ENCODE peak calls at places on chromosomes 2 and 18, in ten cellular contexts. Y, L, X, V, R, D, M, O, U and H are unnamed samples.
A peak's percentile ranks its signal among the peaks of the same experiment; 100 is the strongest.

GRCh38 chr2:102063948-102064678 is 72.4 kb downstream of the IL1R2 start:
- DNase-seq in Y (peak; percentile 81), L (peak; percentile 85), X (peak; percentile 73), V (peak; percentile 94), R (peak; percentile 91), D (no peak), M (peak; percentile 100), O (peak; percentile 99), U (peak; percentile 88), H (peak; percentile 98)

GRCh38 chr2:235045336-235045972 is 93.6 kb downstream of the SH3BP4 start:
- DNase-seq in Y (no peak), L (no peak), X (no peak), V (no peak), R (no peak), D (peak; percentile 90), M (no peak), O (no peak), U (no peak), H (no peak)

GRCh38 chr2:25894135-25894830 is 16.0 kb upstream of the ASXL2 start:
- DNase-seq in Y (peak; percentile 29), L (no peak), X (no peak), V (peak; percentile 56), R (no peak), D (no peak), M (peak; percentile 23), O (peak; percentile 56), U (no peak), H (no peak)

GRCh38 chr18:31579375-31579774 is 12.3 kb upstream of the TTR start:
- DNase-seq in Y (no peak), L (no peak), X (no peak), V (no peak), R (no peak), D (no peak), M (no peak), O (no peak), U (no peak), H (no peak)

GRCh38 chr18:64645753-64646152 is 496.9 kb upstream of the LINC00305 start:
- DNase-seq in Y (no peak), L (no peak), X (no peak), V (peak; percentile 51), R (no peak), D (no peak), M (no peak), O (no peak), U (no peak), H (no peak)

GRCh38 chr2:205637037-205637602 is 45.2 kb upstream of the NRP2 start:
- DNase-seq in Y (no peak), L (no peak), X (no peak), V (no peak), R (no peak), D (no peak), M (peak; percentile 49), O (no peak), U (no peak), H (no peak)

GRCh38 chr2:99537910-99538485 is 48.2 kb upstream of the REV1 start:
- DNase-seq in Y (no peak), L (no peak), X (no peak), V (no peak), R (no peak), D (no peak), M (no peak), O (no peak), U (no peak), H (no peak)

GRCh38 chr18:33495278-33495677 is 54.8 kb upstream of the CCDC178 start:
- DNase-seq in Y (no peak), L (no peak), X (peak; percentile 6), V (no peak), R (peak; percentile 66), D (peak; percentile 31), M (peak; percentile 5), O (peak; percentile 13), U (no peak), H (no peak)

GRCh38 chr2:202933139-202933510 is 21.1 kb downstream of the CARF start:
- DNase-seq in Y (no peak), L (no peak), X (no peak), V (no peak), R (no peak), D (no peak), M (no peak), O (no peak), U (no peak), H (no peak)

GRCh38 chr2:46701152-46701551 is 214.5 kb downstream of the MCFD2 start:
- DNase-seq in Y (no peak), L (no peak), X (no peak), V (no peak), R (no peak), D (no peak), M (peak; percentile 79), O (peak; percentile 72), U (no peak), H (no peak)

DNA sequence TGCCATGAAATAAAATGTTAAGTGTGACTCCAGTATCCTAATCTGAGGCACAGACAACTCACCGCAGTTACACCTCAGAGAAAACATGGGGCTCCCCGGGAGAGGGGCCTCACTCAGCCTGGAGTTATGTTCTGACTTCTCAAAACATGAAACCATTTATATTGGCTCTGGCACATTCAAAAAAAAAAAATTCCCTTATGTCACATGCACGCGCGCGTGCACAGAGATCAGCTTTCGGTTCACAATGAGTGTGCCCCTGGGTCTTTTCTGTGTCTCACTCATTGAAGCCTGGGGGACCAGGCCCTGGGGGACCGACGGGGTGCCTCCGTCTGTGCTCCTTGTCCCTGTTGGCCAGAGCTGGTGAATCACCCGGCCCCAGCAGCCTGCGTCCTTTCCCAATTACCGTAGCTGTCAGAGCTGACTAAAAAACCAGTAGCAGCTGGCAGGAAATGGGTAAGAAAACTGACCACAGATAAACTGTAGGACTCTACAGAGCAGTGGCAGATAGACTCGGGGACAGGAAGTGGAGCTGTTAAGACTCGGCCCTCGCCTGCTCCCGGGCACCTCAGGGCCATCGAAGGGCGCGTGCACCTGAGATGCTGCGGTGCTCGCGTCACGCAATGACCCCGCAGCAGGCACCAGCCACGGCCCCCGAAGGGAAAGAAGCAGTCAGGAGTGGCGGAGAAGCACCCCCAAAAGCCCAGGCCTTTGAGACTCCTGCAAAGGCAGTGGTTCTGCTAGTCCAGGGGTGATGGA is 138.3 kb upstream of the ID2 start:
- DNase-seq in Y (peak; percentile 68), L (peak; percentile 42), X (no peak), V (peak; percentile 88), R (no peak), D (peak; percentile 95), M (peak; percentile 94), O (peak; percentile 90), U (no peak), H (peak; percentile 90)
- H3K4me1 ChIP-seq in Y (peaks cover 44% of the 10 kb centered on the region), L (no peaks in the 10 kb centered on the region), X (peaks cover 19% of the 10 kb centered on the region), V (peaks cover 21% of the 10 kb centered on the region), R (peaks cover 56% of the 10 kb centered on the region), D (peaks cover 39% of the 10 kb centered on the region), M (peaks cover 24% of the 10 kb centered on the region), O (peaks cover 16% of the 10 kb centered on the region), U (peaks cover 7% of the 10 kb centered on the region), H (peaks cover 46% of the 10 kb centered on the region)

DNA sequence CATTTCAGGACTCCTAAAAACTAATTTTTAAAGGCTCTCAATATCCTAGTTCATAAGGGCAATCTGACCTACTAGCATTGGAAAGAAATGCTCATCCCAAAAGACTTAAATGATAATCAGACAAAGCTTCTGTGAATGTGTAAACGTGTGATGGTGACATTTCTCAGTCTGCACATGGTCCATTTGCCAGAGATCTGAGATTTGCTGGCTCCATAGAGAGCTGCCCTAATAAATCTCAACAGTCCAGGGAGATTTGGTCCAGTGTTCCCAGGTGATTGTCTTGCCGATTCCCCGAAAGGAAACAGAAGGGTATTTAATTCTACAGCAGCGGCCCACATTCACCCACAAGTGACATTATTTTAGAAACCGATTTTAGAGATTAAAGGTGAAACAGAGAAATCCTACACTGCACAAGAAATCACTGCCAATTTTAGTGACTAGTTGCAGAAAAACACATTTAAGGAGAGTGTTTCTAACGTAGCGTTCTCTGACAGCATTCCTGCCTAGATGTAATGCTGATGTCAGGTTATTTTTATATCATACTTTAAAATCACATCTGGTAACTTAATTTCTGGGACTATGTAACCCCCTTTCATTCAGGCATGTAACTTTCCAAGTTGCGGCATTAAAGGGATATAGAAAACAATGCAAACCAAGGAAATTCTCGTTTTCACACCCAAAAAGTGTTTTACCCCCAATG is 231.8 kb upstream of the FN1 start:
- DNase-seq in Y (no peak), L (no peak), X (no peak), V (no peak), R (no peak), D (no peak), M (no peak), O (no peak), U (no peak), H (no peak)
- H3K4me1 ChIP-seq in Y (peaks cover 4% of the 10 kb centered on the region), L (peaks cover 16% of the 10 kb centered on the region), X (peaks cover 32% of the 10 kb centered on the region), V (no peaks in the 10 kb centered on the region), R (peaks cover 33% of the 10 kb centered on the region), D (no peaks in the 10 kb centered on the region), M (peaks cover 32% of the 10 kb centered on the region), O (peaks cover 5% of the 10 kb centered on the region), U (peaks cover 15% of the 10 kb centered on the region), H (peaks cover 11% of the 10 kb centered on the region)

DNA sequence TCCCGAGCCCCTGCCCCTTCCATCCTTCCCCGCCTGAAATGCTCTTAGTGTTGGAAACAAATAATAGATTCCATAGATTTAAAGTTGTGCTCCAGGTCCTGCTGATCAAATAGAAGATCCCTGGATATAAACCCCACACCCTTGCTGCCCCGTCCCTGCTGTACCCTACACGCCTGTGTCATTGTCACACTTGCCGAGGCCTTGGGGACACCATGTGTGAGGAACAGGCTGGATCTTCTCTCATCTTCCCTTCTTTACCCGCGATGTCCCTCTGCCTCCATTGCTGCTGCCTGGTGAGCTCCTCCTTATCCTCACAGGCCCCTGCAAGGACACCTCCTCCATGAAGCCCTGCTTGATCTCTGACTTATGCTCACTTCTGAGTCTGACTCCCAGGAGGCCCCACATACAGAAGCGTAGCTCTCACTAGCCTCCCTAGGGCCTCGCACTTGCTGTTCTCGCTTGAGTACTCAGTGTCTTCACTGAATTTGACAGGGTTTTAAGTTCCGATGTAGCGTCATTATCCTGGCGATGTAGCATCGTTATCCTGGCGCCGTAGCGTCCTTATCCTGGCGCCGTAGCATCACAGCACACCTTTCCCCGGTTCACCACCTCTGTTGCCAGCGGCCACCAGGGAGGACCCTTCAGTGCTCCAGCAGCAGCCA is 221.9 kb downstream of the NDUFA10 start:
- DNase-seq in Y (no peak), L (peak; percentile 26), X (no peak), V (no peak), R (no peak), D (no peak), M (no peak), O (no peak), U (no peak), H (peak; percentile 44)
- H3K4me1 ChIP-seq in Y (no peaks in the 10 kb centered on the region), L (no peaks in the 10 kb centered on the region), X (no peaks in the 10 kb centered on the region), V (no peaks in the 10 kb centered on the region), R (no peaks in the 10 kb centered on the region), D (no peaks in the 10 kb centered on the region), M (no peaks in the 10 kb centered on the region), O (no peaks in the 10 kb centered on the region), U (no peaks in the 10 kb centered on the region), H (no peaks in the 10 kb centered on the region)

DNA sequence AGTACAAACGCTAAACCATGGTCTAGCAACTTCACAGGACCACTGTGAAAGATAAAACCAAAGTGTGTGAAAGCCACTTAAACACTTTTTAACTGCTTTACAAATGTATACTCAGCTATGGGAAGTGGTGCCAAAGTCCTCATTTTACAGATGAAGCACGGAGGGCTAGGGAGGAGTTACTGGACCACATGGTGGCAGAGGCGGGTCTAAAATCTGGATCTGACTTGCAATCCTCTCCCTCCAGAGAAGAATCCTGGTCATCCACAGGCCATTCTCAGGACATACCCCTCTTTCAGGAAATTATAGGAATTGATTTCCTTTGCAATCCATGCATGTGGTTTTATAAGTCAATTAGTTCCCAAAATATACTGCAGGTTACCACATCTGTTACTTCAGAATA is 84.6 kb upstream of the GYPC start:
- DNase-seq in Y (no peak), L (no peak), X (no peak), V (no peak), R (no peak), D (no peak), M (no peak), O (no peak), U (no peak), H (no peak)
- H3K4me1 ChIP-seq in Y (no peaks in the 10 kb centered on the region), L (no peaks in the 10 kb centered on the region), X (no peaks in the 10 kb centered on the region), V (no peaks in the 10 kb centered on the region), R (no peaks in the 10 kb centered on the region), D (no peaks in the 10 kb centered on the region), M (no peaks in the 10 kb centered on the region), O (no peaks in the 10 kb centered on the region), U (no peaks in the 10 kb centered on the region), H (no peaks in the 10 kb centered on the region)

GRCh38 chr2:183035954-183036669 is 2.1 kb downstream of the NCKAP1 start:
- DNase-seq in Y (no peak), L (no peak), X (no peak), V (no peak), R (no peak), D (peak; percentile 49), M (no peak), O (no peak), U (no peak), H (no peak)
- H3K4me1 ChIP-seq in Y (peaks cover 66% of the 10 kb centered on the region), L (peaks cover 40% of the 10 kb centered on the region), X (peaks cover 23% of the 10 kb centered on the region), V (peaks cover 6% of the 10 kb centered on the region), R (peaks cover 35% of the 10 kb centered on the region), D (peaks cover 7% of the 10 kb centered on the region), M (peaks cover 57% of the 10 kb centered on the region), O (peaks cover 5% of the 10 kb centered on the region), U (peaks cover 59% of the 10 kb centered on the region), H (peaks cover 55% of the 10 kb centered on the region)